ENCODE peak calls at places on chromosomes 1 and 21, in nine cellular contexts. One of them, this sample, is unnamed.

GRCh38 chr1:218496561-218496960 is 151.4 kb downstream of the TGFB2 start:
- DNase-seq in fibroblast of pulmonary artery: peak; percentile 98
- DNase-seq in epithelial cell of esophagus: peak; percentile 100
- DNase-seq in choroid plexus epithelial cell: peak; percentile 100
- DNase-seq in IMR-90: peak; percentile 100
- DNase-seq in brain microvascular endothelial cell: peak; percentile 100
- DNase-seq in cardiac muscle cell: no peak
- DNase-seq in WTC11: no peak
- DNase-seq in testis: no peak
- DNase-seq in this sample: no peak

GRCh38 chr1:24294228-24294672 is 24.9 kb upstream of the GRHL3 start:
- DNase-seq in brain microvascular endothelial cell: peak; percentile 88
- DNase-seq in fibroblast of pulmonary artery: peak; percentile 97
- DNase-seq in choroid plexus epithelial cell: peak; percentile 96
- DNase-seq in epithelial cell of esophagus: peak; percentile 99
- DNase-seq in IMR-90: peak; percentile 98
- DNase-seq in cardiac muscle cell: no peak
- DNase-seq in testis: no peak
- DNase-seq in WTC11: no peak
- DNase-seq in this sample: no peak

GRCh38 chr1:173341307-173341706 is 134.2 kb upstream of the TNFSF4 start:
- DNase-seq in IMR-90: peak; percentile 82
- DNase-seq in cardiac muscle cell: no peak
- DNase-seq in WTC11: no peak
- DNase-seq in choroid plexus epithelial cell: peak; percentile 34
- DNase-seq in epithelial cell of esophagus: peak; percentile 8
- DNase-seq in fibroblast of pulmonary artery: peak; percentile 61
- DNase-seq in brain microvascular endothelial cell: peak; percentile 67
- DNase-seq in testis: no peak
- DNase-seq in this sample: no peak

GRCh38 chr1:29736582-29737188 is 500.4 kb downstream of the PTPRU start:
- DNase-seq in epithelial cell of esophagus: peak; percentile 72
- DNase-seq in choroid plexus epithelial cell: peak; percentile 69
- DNase-seq in WTC11: peak; percentile 62
- DNase-seq in fibroblast of pulmonary artery: peak; percentile 76
- DNase-seq in cardiac muscle cell: peak; percentile 92
- DNase-seq in brain microvascular endothelial cell: peak; percentile 46
- DNase-seq in IMR-90: peak; percentile 60
- DNase-seq in testis: peak; percentile 44
- DNase-seq in this sample: peak; percentile 47

GRCh38 chr21:34576043-34576466 is 38.9 kb downstream of the RCAN1 start:
- DNase-seq in brain microvascular endothelial cell: no peak
- DNase-seq in cardiac muscle cell: no peak
- DNase-seq in testis: no peak
- DNase-seq in epithelial cell of esophagus: peak; percentile 97
- DNase-seq in IMR-90: peak; percentile 60
- DNase-seq in WTC11: no peak
- DNase-seq in choroid plexus epithelial cell: no peak
- DNase-seq in fibroblast of pulmonary artery: peak; percentile 22
- DNase-seq in this sample: no peak

GRCh38 chr1:53249706-53250105 is 11.4 kb upstream of the MAGOH start:
- DNase-seq in fibroblast of pulmonary artery: no peak
- DNase-seq in testis: no peak
- DNase-seq in WTC11: no peak
- DNase-seq in cardiac muscle cell: no peak
- DNase-seq in IMR-90: no peak
- DNase-seq in epithelial cell of esophagus: no peak
- DNase-seq in brain microvascular endothelial cell: no peak
- DNase-seq in choroid plexus epithelial cell: no peak
- DNase-seq in this sample: no peak

GRCh38 chr1:201495447-201496295 is 11.3 kb downstream of the CSRP1 start:
- DNase-seq in epithelial cell of esophagus: peak; percentile 78
- DNase-seq in brain microvascular endothelial cell: no peak
- DNase-seq in fibroblast of pulmonary artery: peak; percentile 95
- DNase-seq in WTC11: no peak
- DNase-seq in IMR-90: peak; percentile 67
- DNase-seq in choroid plexus epithelial cell: peak; percentile 84
- DNase-seq in cardiac muscle cell: peak; percentile 88
- DNase-seq in testis: peak; percentile 70
- DNase-seq in this sample: peak; percentile 36

GRCh38 chr21:44300262-44300959 is 558 bp downstream of the PFKL start:
- DNase-seq in cardiac muscle cell: peak; percentile 71
- DNase-seq in fibroblast of pulmonary artery: peak; percentile 41
- DNase-seq in IMR-90: peak; percentile 19
- DNase-seq in choroid plexus epithelial cell: peak; percentile 40
- DNase-seq in epithelial cell of esophagus: peak; percentile 67
- DNase-seq in WTC11: peak; percentile 42
- DNase-seq in testis: peak; percentile 70
- DNase-seq in brain microvascular endothelial cell: peak; percentile 6
- DNase-seq in this sample: peak; percentile 80

GRCh38 chr1:82565146-82565545 is 764.4 kb downstream of the ADGRL2 start:
- DNase-seq in choroid plexus epithelial cell: peak; percentile 88
- DNase-seq in testis: no peak
- DNase-seq in IMR-90: peak; percentile 19
- DNase-seq in epithelial cell of esophagus: peak; percentile 83
- DNase-seq in cardiac muscle cell: no peak
- DNase-seq in brain microvascular endothelial cell: peak; percentile 90
- DNase-seq in fibroblast of pulmonary artery: peak; percentile 70
- DNase-seq in WTC11: no peak
- DNase-seq in this sample: peak; percentile 27

GRCh38 chr1:99731384-99731783 is 35.1 kb downstream of the FRRS1 start:
- DNase-seq in epithelial cell of esophagus: no peak
- DNase-seq in WTC11: no peak
- DNase-seq in cardiac muscle cell: no peak
- DNase-seq in IMR-90: peak; percentile 88
- DNase-seq in fibroblast of pulmonary artery: peak; percentile 33
- DNase-seq in testis: no peak
- DNase-seq in brain microvascular endothelial cell: no peak
- DNase-seq in choroid plexus epithelial cell: peak; percentile 52
- DNase-seq in this sample: no peak
- TF ChIP-seq CTCF in epithelial cell of esophagus: no peak
- TF ChIP-seq CTCF in WTC11: no peak
- TF ChIP-seq CTCF in cardiac muscle cell: no peak
- TF ChIP-seq CTCF in IMR-90: no peak
- TF ChIP-seq CTCF in fibroblast of pulmonary artery: no peak
- TF ChIP-seq CTCF in testis: no peak
- TF ChIP-seq CTCF in brain microvascular endothelial cell: no peak
- TF ChIP-seq CTCF in choroid plexus epithelial cell: no peak
- TF ChIP-seq CTCF in this sample: no peak

DNA sequence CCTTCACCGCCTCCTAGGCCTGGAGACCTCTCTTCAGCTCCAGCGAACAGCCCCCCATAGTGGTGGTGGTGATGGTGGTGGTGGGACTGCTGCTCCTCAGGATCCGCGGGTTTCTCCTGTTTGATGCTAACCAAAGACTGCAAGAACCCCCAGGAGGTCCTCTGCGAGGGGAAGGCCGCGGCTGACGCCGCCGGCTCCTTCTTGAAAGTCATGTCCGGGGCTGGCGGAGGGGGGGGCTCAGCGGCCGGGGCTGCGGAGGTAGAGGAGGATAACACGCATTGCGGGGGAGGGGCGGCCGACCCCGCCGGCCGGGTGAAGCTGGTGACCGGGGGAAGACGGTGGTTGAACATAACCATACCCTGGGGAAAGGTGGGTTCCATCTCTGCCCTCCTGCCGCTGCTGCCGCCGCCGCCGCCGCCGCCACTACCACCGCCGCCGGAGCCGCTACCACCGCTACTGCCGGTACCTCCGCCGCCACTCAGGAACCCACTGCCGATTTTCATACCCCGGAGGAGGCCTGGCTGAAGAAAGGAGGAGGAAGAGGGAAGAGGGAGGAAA is 554 bp downstream of the ZNF281 start:
- DNase-seq in WTC11: peak; percentile 61
- DNase-seq in fibroblast of pulmonary artery: peak; percentile 40
- DNase-seq in testis: peak; percentile 54
- DNase-seq in brain microvascular endothelial cell: peak; percentile 24
- DNase-seq in cardiac muscle cell: peak; percentile 37
- DNase-seq in IMR-90: peak; percentile 33
- DNase-seq in epithelial cell of esophagus: no peak
- DNase-seq in choroid plexus epithelial cell: peak; percentile 57
- DNase-seq in this sample: peak; percentile 44
- TF ChIP-seq CTCF in WTC11: no peak
- TF ChIP-seq CTCF in fibroblast of pulmonary artery: no peak
- TF ChIP-seq CTCF in testis: no peak
- TF ChIP-seq CTCF in brain microvascular endothelial cell: peak; percentile 31
- TF ChIP-seq CTCF in cardiac muscle cell: no peak
- TF ChIP-seq CTCF in IMR-90: peak; percentile 7
- TF ChIP-seq CTCF in epithelial cell of esophagus: no peak
- TF ChIP-seq CTCF in choroid plexus epithelial cell: peak; percentile 33
- TF ChIP-seq CTCF in this sample: no peak

DNA sequence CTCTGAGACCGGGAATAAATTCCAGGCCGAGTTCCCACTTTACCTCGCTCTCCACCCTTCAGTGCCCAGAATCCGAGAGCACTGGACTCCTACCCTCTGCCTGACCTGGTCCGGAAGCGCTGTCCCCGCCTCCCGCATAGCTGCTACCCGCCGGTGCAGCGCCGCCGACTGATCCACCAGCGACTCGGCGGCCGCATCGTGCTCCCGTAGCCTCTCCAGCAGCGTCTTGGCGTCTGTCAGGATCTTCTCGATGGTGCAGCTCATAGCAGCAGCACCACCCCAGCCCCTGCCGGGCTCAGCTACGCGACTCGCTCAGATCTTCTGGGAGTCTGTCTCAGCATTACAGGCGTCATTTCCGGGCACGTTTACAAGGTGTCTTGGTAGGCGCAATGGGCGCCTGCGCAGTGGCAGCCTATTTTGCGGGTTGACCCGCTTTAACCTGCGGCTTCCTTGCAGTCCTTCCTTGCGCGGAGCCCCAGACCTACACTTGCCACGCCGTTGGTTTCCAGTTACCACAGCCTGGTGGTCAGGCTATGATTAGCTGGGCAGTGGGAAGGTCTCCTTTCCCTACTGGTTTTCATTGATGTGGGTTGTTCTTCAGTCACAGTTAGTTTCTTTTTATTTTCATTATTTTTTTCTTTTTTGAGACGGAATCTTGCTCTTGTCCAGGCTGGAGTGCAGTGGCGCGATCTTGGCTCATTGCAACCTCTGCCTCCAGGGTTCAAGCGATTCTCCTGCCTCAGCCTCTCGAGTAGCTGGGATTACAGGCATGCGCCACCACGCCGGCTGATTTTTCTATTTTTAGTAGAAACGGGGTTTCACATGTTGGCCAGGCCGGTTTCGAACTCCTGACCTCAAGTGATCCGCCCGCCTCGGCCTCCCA is at the start of gene SIKE1:
- DNase-seq in choroid plexus epithelial cell: peak; percentile 98
- DNase-seq in IMR-90: peak; percentile 94
- DNase-seq in testis: peak; percentile 98
- DNase-seq in WTC11: peak; percentile 92
- DNase-seq in brain microvascular endothelial cell: peak; percentile 96
- DNase-seq in cardiac muscle cell: peak; percentile 97
- DNase-seq in fibroblast of pulmonary artery: peak; percentile 93
- DNase-seq in epithelial cell of esophagus: peak; percentile 94
- DNase-seq in this sample: peak; percentile 96
- TF ChIP-seq CTCF in choroid plexus epithelial cell: peak; percentile 5
- TF ChIP-seq CTCF in IMR-90: no peak
- TF ChIP-seq CTCF in testis: peak; percentile 11
- TF ChIP-seq CTCF in WTC11: no peak
- TF ChIP-seq CTCF in brain microvascular endothelial cell: no peak
- TF ChIP-seq CTCF in cardiac muscle cell: peak; percentile 12
- TF ChIP-seq CTCF in fibroblast of pulmonary artery: no peak
- TF ChIP-seq CTCF in epithelial cell of esophagus: peak; percentile 10
- TF ChIP-seq CTCF in this sample: no peak

GRCh38 chr1:247576514-247576913 is 11.6 kb upstream of the OR2G2 start:
- DNase-seq in brain microvascular endothelial cell: no peak
- DNase-seq in fibroblast of pulmonary artery: peak; percentile 6
- DNase-seq in cardiac muscle cell: peak; percentile 4
- DNase-seq in WTC11: no peak
- DNase-seq in epithelial cell of esophagus: peak; percentile 5
- DNase-seq in IMR-90: no peak
- DNase-seq in testis: no peak
- DNase-seq in choroid plexus epithelial cell: peak; percentile 4
- DNase-seq in this sample: no peak
- TF ChIP-seq CTCF in brain microvascular endothelial cell: no peak
- TF ChIP-seq CTCF in fibroblast of pulmonary artery: peak; percentile 24
- TF ChIP-seq CTCF in cardiac muscle cell: peak; percentile 14
- TF ChIP-seq CTCF in WTC11: peak; percentile 19
- TF ChIP-seq CTCF in epithelial cell of esophagus: peak; percentile 12
- TF ChIP-seq CTCF in IMR-90: peak; percentile 13
- TF ChIP-seq CTCF in testis: no peak
- TF ChIP-seq CTCF in choroid plexus epithelial cell: peak; percentile 18
- TF ChIP-seq CTCF in this sample: peak; percentile 35

GRCh38 chr1:237111807-237112206 is 69.8 kb downstream of the RYR2 start:
- DNase-seq in brain microvascular endothelial cell: no peak
- DNase-seq in IMR-90: no peak
- DNase-seq in WTC11: no peak
- DNase-seq in testis: no peak
- DNase-seq in cardiac muscle cell: no peak
- DNase-seq in choroid plexus epithelial cell: no peak
- DNase-seq in fibroblast of pulmonary artery: no peak
- DNase-seq in epithelial cell of esophagus: no peak
- DNase-seq in this sample: no peak
- TF ChIP-seq CTCF in brain microvascular endothelial cell: no peak
- TF ChIP-seq CTCF in IMR-90: no peak
- TF ChIP-seq CTCF in WTC11: no peak
- TF ChIP-seq CTCF in testis: no peak
- TF ChIP-seq CTCF in cardiac muscle cell: no peak
- TF ChIP-seq CTCF in choroid plexus epithelial cell: no peak
- TF ChIP-seq CTCF in fibroblast of pulmonary artery: no peak
- TF ChIP-seq CTCF in epithelial cell of esophagus: no peak
- TF ChIP-seq CTCF in this sample: no peak

GRCh38 chr1:2875677-2876531 is 74.4 kb upstream of the TTC34 start:
- DNase-seq in WTC11: peak; percentile 45
- DNase-seq in testis: peak; percentile 49
- DNase-seq in fibroblast of pulmonary artery: no peak
- DNase-seq in choroid plexus epithelial cell: peak; percentile 16
- DNase-seq in cardiac muscle cell: no peak
- DNase-seq in IMR-90: no peak
- DNase-seq in brain microvascular endothelial cell: no peak
- DNase-seq in epithelial cell of esophagus: no peak
- DNase-seq in this sample: no peak
- TF ChIP-seq CTCF in WTC11: no peak
- TF ChIP-seq CTCF in testis: peak; percentile 10
- TF ChIP-seq CTCF in fibroblast of pulmonary artery: no peak
- TF ChIP-seq CTCF in choroid plexus epithelial cell: peak; percentile 43
- TF ChIP-seq CTCF in cardiac muscle cell: no peak
- TF ChIP-seq CTCF in IMR-90: peak; percentile 11
- TF ChIP-seq CTCF in brain microvascular endothelial cell: peak; percentile 5
- TF ChIP-seq CTCF in epithelial cell of esophagus: no peak
- TF ChIP-seq CTCF in this sample: no peak

DNA sequence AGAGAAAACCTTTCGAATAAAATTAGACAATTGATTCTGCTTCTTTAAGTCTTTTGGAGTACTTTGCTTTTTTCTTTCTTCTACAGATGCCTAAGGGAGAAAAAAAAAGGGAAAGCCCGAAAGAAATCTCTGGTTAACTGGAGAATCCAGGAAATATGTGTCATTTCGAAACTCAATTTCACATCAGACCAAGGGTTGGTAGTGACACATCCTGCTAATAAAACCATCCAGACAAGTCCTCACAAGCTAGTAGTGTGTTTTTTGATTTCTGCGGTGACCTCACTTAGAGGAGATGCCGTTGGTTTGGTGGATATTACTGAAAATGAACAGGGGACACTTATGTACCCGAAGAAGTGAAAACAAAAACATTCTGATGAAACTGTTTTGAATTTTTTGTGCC is 726.5 kb upstream of the ADAMTS5 start:
- DNase-seq in cardiac muscle cell: no peak
- DNase-seq in fibroblast of pulmonary artery: peak; percentile 49
- DNase-seq in epithelial cell of esophagus: peak; percentile 97
- DNase-seq in choroid plexus epithelial cell: peak; percentile 58
- DNase-seq in testis: no peak
- DNase-seq in IMR-90: peak; percentile 73
- DNase-seq in brain microvascular endothelial cell: peak; percentile 42
- DNase-seq in WTC11: no peak
- DNase-seq in this sample: no peak
- TF ChIP-seq CTCF in cardiac muscle cell: no peak
- TF ChIP-seq CTCF in fibroblast of pulmonary artery: no peak
- TF ChIP-seq CTCF in epithelial cell of esophagus: no peak
- TF ChIP-seq CTCF in choroid plexus epithelial cell: no peak
- TF ChIP-seq CTCF in testis: no peak
- TF ChIP-seq CTCF in IMR-90: no peak
- TF ChIP-seq CTCF in brain microvascular endothelial cell: no peak
- TF ChIP-seq CTCF in WTC11: no peak
- TF ChIP-seq CTCF in this sample: no peak